ENCODE peak calls at places on chromosomes 5 and 9, in eight cellular contexts. L, R, Q, X, D, A, G and S are unnamed samples.

GRCh38 chr5:95081500-95082355 is 203.2 kb downstream of the MCTP1 start:
- DNase-seq in Q (no peak), G (peak; percentile 34), D (no peak), A (peak; percentile 50), L (no peak), X (peak; percentile 28), R (peak; percentile 54), S (no peak)

GRCh38 chr9:131403493-131403773 is 9.5 kb downstream of the PRRC2B start:
- DNase-seq in G (no peak), D (no peak), R (no peak), X (no peak), L (no peak), A (no peak), Q (no peak), S (no peak)

GRCh38 chr9:42852133-42852532 is 668.7 kb downstream of the SPATA31A6 start:
- DNase-seq in D (peak; percentile 58), R (no peak), X (no peak), A (no peak), Q (no peak), L (no peak), G (no peak), S (no peak)

GRCh38 chr5:74673011-74673790 is 11.8 kb upstream of the HEXB start:
- DNase-seq in R (no peak), X (peak; percentile 41), G (no peak), A (no peak), Q (no peak), D (peak; percentile 21), L (no peak), S (no peak)

GRCh38 chr5:171580506-171581265 is 161.2 kb downstream of the FGF18 start:
- DNase-seq in Q (no peak), D (peak; percentile 36), X (no peak), A (no peak), L (no peak), G (no peak), R (no peak), S (no peak)

GRCh38 chr5:78601622-78602314 is 46.8 kb downstream of the LHFPL2 start:
- DNase-seq in A (no peak), R (no peak), Q (no peak), L (no peak), X (no peak), G (no peak), D (no peak), S (no peak)

GRCh38 chr5:44387911-44388310 is 1.3 kb downstream of the FGF10 start:
- DNase-seq in Q (no peak), G (no peak), R (no peak), D (peak; percentile 60), A (no peak), L (no peak), X (no peak), S (no peak)

GRCh38 chr9:87342743-87343142 is 154.9 kb upstream of the DAPK1 start:
- DNase-seq in L (no peak), G (no peak), D (no peak), A (no peak), R (no peak), X (no peak), Q (no peak), S (peak; percentile 91)

GRCh38 chr5:58800410-58800809 is 217.5 kb downstream of the RAB3C start:
- DNase-seq in G (no peak), A (no peak), D (no peak), R (no peak), L (no peak), X (no peak), Q (no peak), S (no peak)

GRCh38 chr9:32423371-32423770 is 38.9 kb downstream of the ACO1 start:
- DNase-seq in Q (no peak), R (no peak), A (no peak), D (no peak), G (no peak), X (no peak), L (no peak), S (no peak)

GRCh38 chr9:93958121-93958874 is 3.1 kb upstream of the BARX1 start:
- DNase-seq in R (no peak), X (no peak), D (peak; percentile 57), A (no peak), G (no peak), Q (no peak), L (no peak), S (no peak)

GRCh38 chr5:179131321-179131835 is 71.2 kb downstream of the ZNF354C start:
- DNase-seq in R (no peak), A (no peak), L (no peak), Q (no peak), X (no peak), G (no peak), D (no peak), S (no peak)

GRCh38 chr9:122228906-122229837 is at the start of gene LHX6:
- DNase-seq in G (no peak), A (no peak), D (no peak), X (no peak), Q (no peak), L (no peak), R (no peak), S (no peak)

GRCh38 chr5:89204766-89205165 is 321.8 kb upstream of the MEF2C start:
- DNase-seq in X (no peak), L (no peak), A (no peak), R (peak; percentile 40), D (no peak), G (no peak), Q (no peak), S (no peak)

GRCh38 chr9:135279834-135280393 is 192.4 kb downstream of the OLFM1 start:
- DNase-seq in D (no peak), A (no peak), G (no peak), R (no peak), L (no peak), X (no peak), Q (no peak), S (no peak)